ENCODE peak calls at places on chromosomes 12 and 14, in five cellular contexts. One of them, this sample, is unnamed.

GRCh38 chr14:94056579-94057308 is 24.3 kb downstream of the DDX24 start:
- DNase-seq in amniotic stem cell: no peak
- DNase-seq in GM13977: no peak
- DNase-seq in stimulated activated CD4-positive, alpha-beta T cell treated with anti-CD3 and anti-CD28 coated beads, Interleukin-2, amount 100 ng/mL, for 48 hours: no peak
- DNase-seq in Daoy: no peak
- DNase-seq in this sample: no peak

GRCh38 chr12:46660276-46660675 is 165.5 kb downstream of the SLC38A4 start:
- DNase-seq in amniotic stem cell: no peak
- DNase-seq in stimulated activated CD4-positive, alpha-beta T cell treated with anti-CD3 and anti-CD28 coated beads, Interleukin-2, amount 100 ng/mL, for 48 hours: no peak
- DNase-seq in GM13977: no peak
- DNase-seq in Daoy: no peak
- DNase-seq in this sample: no peak

GRCh38 chr14:57139173-57139572 is 129.5 kb downstream of the EXOC5 start:
- DNase-seq in GM13977: no peak
- DNase-seq in Daoy: no peak
- DNase-seq in amniotic stem cell: no peak
- DNase-seq in stimulated activated CD4-positive, alpha-beta T cell treated with anti-CD3 and anti-CD28 coated beads, Interleukin-2, amount 100 ng/mL, for 48 hours: no peak
- DNase-seq in this sample: no peak

GRCh38 chr12:107480836-107481608 is 204.6 kb upstream of the PWP1 start:
- DNase-seq in amniotic stem cell: no peak
- DNase-seq in GM13977: no peak
- DNase-seq in stimulated activated CD4-positive, alpha-beta T cell treated with anti-CD3 and anti-CD28 coated beads, Interleukin-2, amount 100 ng/mL, for 48 hours: no peak
- DNase-seq in Daoy: no peak
- DNase-seq in this sample: no peak

GRCh38 chr12:4214912-4215861 is 58.4 kb upstream of the CCND2 start:
- DNase-seq in stimulated activated CD4-positive, alpha-beta T cell treated with anti-CD3 and anti-CD28 coated beads, Interleukin-2, amount 100 ng/mL, for 48 hours: peak
- DNase-seq in Daoy: peak
- DNase-seq in amniotic stem cell: no peak
- DNase-seq in GM13977: peak
- DNase-seq in this sample: peak

GRCh38 chr12:19412844-19413243 is 26.4 kb upstream of the AEBP2 start:
- DNase-seq in GM13977: no peak
- DNase-seq in amniotic stem cell: no peak
- DNase-seq in stimulated activated CD4-positive, alpha-beta T cell treated with anti-CD3 and anti-CD28 coated beads, Interleukin-2, amount 100 ng/mL, for 48 hours: no peak
- DNase-seq in Daoy: no peak
- DNase-seq in this sample: no peak

GRCh38 chr12:49501895-49502294 is 36.9 kb upstream of the KCNH3 start:
- DNase-seq in amniotic stem cell: no peak
- DNase-seq in GM13977: no peak
- DNase-seq in stimulated activated CD4-positive, alpha-beta T cell treated with anti-CD3 and anti-CD28 coated beads, Interleukin-2, amount 100 ng/mL, for 48 hours: no peak
- DNase-seq in Daoy: no peak
- DNase-seq in this sample: no peak

GRCh38 chr14:104732931-104733681 is 9.1 kb downstream of the ADSS1 start:
- DNase-seq in stimulated activated CD4-positive, alpha-beta T cell treated with anti-CD3 and anti-CD28 coated beads, Interleukin-2, amount 100 ng/mL, for 48 hours: no peak
- DNase-seq in Daoy: no peak
- DNase-seq in amniotic stem cell: no peak
- DNase-seq in GM13977: no peak
- DNase-seq in this sample: no peak

GRCh38 chr12:49902399-49903350 is 1.0 kb downstream of the FAIM2 start:
- DNase-seq in Daoy: no peak
- DNase-seq in stimulated activated CD4-positive, alpha-beta T cell treated with anti-CD3 and anti-CD28 coated beads, Interleukin-2, amount 100 ng/mL, for 48 hours: no peak
- DNase-seq in amniotic stem cell: no peak
- DNase-seq in GM13977: no peak
- DNase-seq in this sample: no peak

GRCh38 chr12:102023343-102023930 is 38.4 kb downstream of the WASHC3 start:
- DNase-seq in GM13977: no peak
- DNase-seq in Daoy: peak
- DNase-seq in amniotic stem cell: no peak
- DNase-seq in stimulated activated CD4-positive, alpha-beta T cell treated with anti-CD3 and anti-CD28 coated beads, Interleukin-2, amount 100 ng/mL, for 48 hours: no peak
- DNase-seq in this sample: no peak

GRCh38 chr14:50821471-50822464 is 9.2 kb downstream of the NIN start:
- DNase-seq in amniotic stem cell: no peak
- DNase-seq in GM13977: no peak
- DNase-seq in stimulated activated CD4-positive, alpha-beta T cell treated with anti-CD3 and anti-CD28 coated beads, Interleukin-2, amount 100 ng/mL, for 48 hours: no peak
- DNase-seq in Daoy: no peak
- DNase-seq in this sample: no peak

GRCh38 chr12:61290473-61290872 is 969.7 kb upstream of the USP15 start:
- DNase-seq in amniotic stem cell: no peak
- DNase-seq in Daoy: no peak
- DNase-seq in GM13977: no peak
- DNase-seq in stimulated activated CD4-positive, alpha-beta T cell treated with anti-CD3 and anti-CD28 coated beads, Interleukin-2, amount 100 ng/mL, for 48 hours: no peak
- DNase-seq in this sample: no peak

GRCh38 chr14:81433378-81433777 is 33.3 kb upstream of the STON2 start:
- DNase-seq in amniotic stem cell: no peak
- DNase-seq in GM13977: no peak
- DNase-seq in stimulated activated CD4-positive, alpha-beta T cell treated with anti-CD3 and anti-CD28 coated beads, Interleukin-2, amount 100 ng/mL, for 48 hours: no peak
- DNase-seq in Daoy: no peak
- DNase-seq in this sample: no peak

GRCh38 chr12:68378859-68379628 is 46.9 kb upstream of the MDM1 start:
- DNase-seq in stimulated activated CD4-positive, alpha-beta T cell treated with anti-CD3 and anti-CD28 coated beads, Interleukin-2, amount 100 ng/mL, for 48 hours: no peak
- DNase-seq in Daoy: no peak
- DNase-seq in GM13977: no peak
- DNase-seq in amniotic stem cell: no peak
- DNase-seq in this sample: no peak

GRCh38 chr14:49908433-49908782 is 15.5 kb downstream of the ARF6 start:
- DNase-seq in amniotic stem cell: no peak
- DNase-seq in Daoy: no peak
- DNase-seq in GM13977: no peak
- DNase-seq in stimulated activated CD4-positive, alpha-beta T cell treated with anti-CD3 and anti-CD28 coated beads, Interleukin-2, amount 100 ng/mL, for 48 hours: no peak
- DNase-seq in this sample: no peak